ENCODE peak calls at places on chromosome 7, in five cellular contexts. T is adrenal gland, H is amniotic stem cell, J is DMS153, O is right lobe of liver. X is an unnamed sample.

GRCh38 chr7:35839860-35840854 is 39.3 kb downstream of the SEPTIN7 start:
- DNase-seq in T (no peak), H (no peak), J (no peak), O (no peak), X (no peak)

GRCh38 chr7:128405345-128406146 is 4.2 kb downstream of the IMPDH1 start:
- DNase-seq in J (no peak), T (no peak), O (no peak), H (no peak), X (peak; percentile 74)

GRCh38 chr7:132618956-132619305 is 42.7 kb upstream of the PLXNA4 start:
- DNase-seq in O (no peak), T (no peak), J (no peak), H (no peak), X (no peak)

GRCh38 chr7:21653623-21654022 is 110.8 kb downstream of the DNAH11 start:
- DNase-seq in T (no peak), O (no peak), J (no peak), H (no peak), X (no peak)

GRCh38 chr7:1691096-1691495 is 21.0 kb downstream of the ELFN1 start:
- DNase-seq in H (no peak), O (no peak), J (no peak), T (no peak), X (no peak)

GRCh38 chr7:139680676-139681462 is 96.9 kb downstream of the HIPK2 start:
- DNase-seq in J (peak; percentile 65), H (peak; percentile 92), O (no peak), T (peak; percentile 73), X (no peak)

GRCh38 chr7:107113866-107114265 is 54.9 kb upstream of the HBP1 start:
- DNase-seq in H (no peak), J (no peak), O (no peak), T (no peak), X (no peak)

GRCh38 chr7:23299770-23300300 is 696 bp downstream of the MALSU1 start:
- DNase-seq in J (no peak), O (no peak), T (no peak), H (no peak), X (no peak)

GRCh38 chr7:106283831-106284515 is 810 bp downstream of the NAMPT start:
- DNase-seq in O (peak; percentile 76), H (peak; percentile 39), J (no peak), T (peak; percentile 67), X (peak; percentile 47)

GRCh38 chr7:18580945-18581344 is 85.4 kb downstream of the HDAC9 start:
- DNase-seq in H (no peak), J (no peak), T (no peak), O (no peak), X (no peak)

GRCh38 chr7:38744746-38745145 is 113.6 kb upstream of the AMPH start:
- DNase-seq in O (no peak), T (no peak), H (no peak), J (no peak), X (no peak)

GRCh38 chr7:142793156-142793555 is 22.4 kb downstream of the PRSS2 start:
- DNase-seq in O (no peak), T (no peak), J (no peak), H (no peak), X (no peak)

GRCh38 chr7:112495820-112496462 is 15.2 kb downstream of the LSMEM1 start:
- DNase-seq in H (peak; percentile 8), T (peak; percentile 58), J (peak; percentile 43), O (peak; percentile 59), X (peak; percentile 65)

GRCh38 chr7:19920200-19920599 is 146.8 kb upstream of the TMEM196 start:
- DNase-seq in O (no peak), T (peak; percentile 27), H (no peak), J (no peak), X (no peak)

GRCh38 chr7:133853706-133854276 is 273.3 kb upstream of the LRGUK start:
- DNase-seq in J (peak; percentile 84), H (peak; percentile 56), O (no peak), T (no peak), X (peak; percentile 63)

GRCh38 chr7:24751484-24751883 is 5.8 kb downstream of the GSDME start:
- DNase-seq in H (no peak), J (no peak), T (no peak), O (no peak), X (no peak)

GRCh38 chr7:130423636-130424035 is 17.2 kb downstream of the CEP41 start:
- DNase-seq in O (no peak), H (no peak), J (no peak), T (no peak), X (no peak)

GRCh38 chr7:137927386-137927785 is 74.5 kb downstream of the CREB3L2 start:
- DNase-seq in J (no peak), T (no peak), O (no peak), H (no peak), X (no peak)

GRCh38 chr7:16015981-16016380 is 329.5 kb upstream of the MEOX2 start:
- DNase-seq in O (no peak), T (no peak), J (no peak), H (no peak), X (no peak)

GRCh38 chr7:140421521-140421920 is 17.7 kb downstream of the RAB19 start:
- DNase-seq in T (no peak), J (no peak), H (no peak), O (no peak), X (no peak)

GRCh38 chr7:112067609-112068540 is 138.3 kb downstream of the DOCK4 start:
- DNase-seq in J (no peak), H (no peak), T (no peak), O (no peak), X (no peak)

GRCh38 chr7:28330384-28331070 is 81.8 kb upstream of the CREB5 start:
- DNase-seq in J (no peak), H (no peak), O (no peak), T (no peak), X (no peak)

GRCh38 chr7:90210475-90210874 is 1.1 kb upstream of the STEAP2 start:
- DNase-seq in T (no peak), H (no peak), J (no peak), O (no peak), X (no peak)